ENCODE peak calls at places on chromosomes 13 and 19, in five cellular contexts. U is left ventricle myocardium inferior, G is progenitor cell of endocrine pancreas, Y is fibroblast of lung, F is A549. N is an unnamed sample.

GRCh38 chr19:14565765-14566711 is 5.8 kb downstream of the NDUFB7 start:
- DNase-seq in U (no peak), G (no peak), Y (no peak), F (no peak), N (no peak)

GRCh38 chr13:101916108-101916757 is 463.8 kb downstream of the ITGBL1 start:
- DNase-seq in U (peak), G (no peak), Y (peak), F (peak), N (peak)

GRCh38 chr13:31046711-31047279 is 114.3 kb downstream of the TEX26 start:
- DNase-seq in U (peak), G (no peak), Y (peak), F (no peak), N (no peak)

GRCh38 chr13:56659041-56659471 is 481.7 kb upstream of the PRR20A start:
- DNase-seq in U (no peak), G (no peak), Y (no peak), F (no peak), N (no peak)

GRCh38 chr19:1957562-1958248 is 16.7 kb downstream of the CSNK1G2 start:
- DNase-seq in U (no peak), G (no peak), Y (no peak), F (no peak), N (no peak)

GRCh38 chr13:56713656-56714055 is 427.1 kb upstream of the PRR20A start:
- DNase-seq in U (no peak), G (no peak), Y (no peak), F (no peak), N (no peak)

GRCh38 chr19:17358395-17358794 is 18.7 kb downstream of the PLVAP start:
- DNase-seq in U (no peak), G (no peak), Y (peak), F (peak), N (no peak)

GRCh38 chr13:28865312-28865711 is 45.2 kb downstream of the MTUS2 start:
- DNase-seq in U (no peak), G (no peak), Y (no peak), F (no peak), N (no peak)

GRCh38 chr13:60617863-60618733 is 221.1 kb downstream of the TDRD3 start:
- DNase-seq in U (no peak), G (no peak), Y (peak), F (peak), N (peak)

GRCh38 chr13:30027569-30028455 is 177.4 kb upstream of the UBL3 start:
- DNase-seq in U (no peak), G (no peak), Y (peak), F (no peak), N (no peak)

GRCh38 chr13:108220042-108220441 is 1.9 kb downstream of the ABHD13 start:
- DNase-seq in U (no peak), G (no peak), Y (no peak), F (no peak), N (no peak)

GRCh38 chr13:110815471-110816204 is 99.2 kb downstream of the ANKRD10 start:
- DNase-seq in U (no peak), G (no peak), Y (no peak), F (no peak), N (no peak)

GRCh38 chr19:29587059-29587458 is 19.0 kb upstream of the POP4 start:
- DNase-seq in U (no peak), G (no peak), Y (no peak), F (no peak), N (no peak)

GRCh38 chr19:34995551-34995950 is 4.6 kb upstream of the GRAMD1A start:
- DNase-seq in U (no peak), G (no peak), Y (no peak), F (peak), N (no peak)

GRCh38 chr13:20940083-20940482 is 37.5 kb upstream of the XPO4 start:
- DNase-seq in U (no peak), G (no peak), Y (peak), F (peak), N (no peak)

GRCh38 chr13:105737688-105738087 is 797.8 kb downstream of the EFNB2 start:
- DNase-seq in U (no peak), G (no peak), Y (no peak), F (no peak), N (no peak)

GRCh38 chr19:35045667-35046300 is 4.3 kb downstream of the HPN start:
- DNase-seq in U (no peak), G (no peak), Y (peak), F (peak), N (peak)

GRCh38 chr13:42364613-42365000 is 92.7 kb downstream of the AKAP11 start:
- DNase-seq in U (no peak), G (no peak), Y (no peak), F (peak), N (no peak)

GRCh38 chr13:113927661-113928581 is 46.0 kb downstream of the C13orf46 start:
- DNase-seq in U (peak), G (no peak), Y (peak), F (no peak), N (no peak)

GRCh38 chr19:5891938-5892771 is 11.4 kb downstream of the NDUFA11 start:
- DNase-seq in U (no peak), G (peak), Y (peak), F (peak), N (peak)

GRCh38 chr13:106178816-106179215 is 356.6 kb downstream of the EFNB2 start:
- DNase-seq in U (no peak), G (no peak), Y (no peak), F (no peak), N (no peak)

GRCh38 chr13:46961719-46962118 is 64.9 kb upstream of the HTR2A start:
- DNase-seq in U (no peak), G (no peak), Y (peak), F (no peak), N (no peak)

GRCh38 chr19:501646-502045 is 5.4 kb downstream of the MADCAM1 start:
- DNase-seq in U (no peak), G (no peak), Y (no peak), F (no peak), N (no peak)

GRCh38 chr13:102847272-102848234 is 1.7 kb downstream of the ERCC5 start:
- DNase-seq in U (no peak), G (no peak), Y (peak), F (peak), N (no peak)

GRCh38 chr19:41896581-41896942 is 13.6 kb downstream of the ARHGEF1 start:
- DNase-seq in U (no peak), G (no peak), Y (no peak), F (no peak), N (no peak)

GRCh38 chr13:27183561-27184147 is 12.0 kb upstream of the USP12 start:
- DNase-seq in U (no peak), G (no peak), Y (peak), F (peak), N (no peak)

DNA sequence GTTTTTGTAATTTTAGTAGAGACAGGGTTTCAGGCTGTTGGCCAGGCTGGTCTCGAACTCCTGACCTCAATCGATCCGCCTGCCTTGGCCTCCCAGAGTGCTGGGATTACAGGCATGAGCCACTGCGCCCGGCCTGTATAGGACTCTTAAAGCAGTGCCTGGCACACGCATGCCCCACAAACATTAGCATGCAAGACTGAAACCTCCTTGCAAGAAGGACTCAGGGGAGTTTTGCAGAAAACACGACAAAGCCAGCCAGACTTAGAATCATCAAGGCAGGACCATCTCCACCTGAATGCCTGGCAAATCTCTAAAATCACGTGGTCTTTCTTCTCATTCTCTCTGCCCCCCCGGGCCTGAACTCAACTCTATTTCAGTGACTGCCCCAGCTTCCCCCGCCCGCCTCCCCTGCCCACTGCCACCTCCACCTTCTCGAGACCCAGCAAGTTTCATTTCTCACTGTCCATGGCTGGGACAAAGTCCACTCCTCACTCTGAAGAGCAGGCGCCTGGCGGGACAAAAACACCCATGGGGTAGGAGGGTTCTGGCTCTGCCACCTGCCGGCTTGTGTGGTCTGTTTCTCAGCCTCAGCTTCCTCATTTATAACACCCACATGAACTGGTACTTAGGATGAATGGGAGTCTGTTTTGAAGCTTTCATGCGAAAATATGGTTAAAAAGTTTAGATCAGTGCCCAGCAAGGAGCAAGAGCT is 2.4 kb downstream of the TICAM1 start:
- DNase-seq in U (no peak), G (no peak), Y (no peak), F (no peak), N (no peak)
- TF ChIP-seq CTCF in U (no peak), G (no peak), Y (no peak), F (no peak), N (no peak)

DNA sequence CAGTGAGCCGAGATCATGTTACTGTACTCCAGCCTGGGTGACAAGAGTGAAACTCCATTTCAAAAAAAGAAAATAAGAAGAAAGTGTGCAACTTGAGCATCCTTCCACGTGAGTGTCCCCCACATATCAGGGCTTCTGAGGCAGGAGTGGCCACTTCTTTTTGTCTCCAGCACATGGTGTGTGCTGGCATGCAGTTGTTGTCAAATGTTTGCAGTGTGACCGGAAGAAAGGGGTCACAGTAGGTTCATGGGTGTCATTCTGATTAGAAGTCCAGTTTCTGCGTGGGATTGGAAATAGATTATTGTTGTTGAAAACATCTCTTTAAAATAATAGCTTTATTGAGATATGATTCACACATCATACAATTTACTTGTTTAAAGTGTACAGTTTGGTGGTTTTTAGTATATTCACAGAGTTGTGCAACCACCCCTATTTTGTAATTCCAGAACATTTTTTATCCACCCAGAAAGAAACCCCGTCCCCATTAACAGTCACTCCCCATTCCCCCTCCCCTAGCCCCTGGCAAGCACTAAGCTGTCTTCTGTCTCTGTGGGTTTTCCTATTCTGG is 2.2 kb downstream of the CRTC1 start:
- DNase-seq in U (no peak), G (no peak), Y (peak), F (no peak), N (no peak)
- TF ChIP-seq CTCF in U (no peak), G (no peak), Y (no peak), F (no peak), N (no peak)

GRCh38 chr13:80276371-80277289 is 64.3 kb downstream of the SPRY2 start:
- DNase-seq in U (no peak), G (no peak), Y (no peak), F (no peak), N (peak)
- TF ChIP-seq CTCF in U (peak), G (peak), Y (no peak), F (no peak), N (peak)

GRCh38 chr13:41017153-41017552 is 2.0 kb downstream of the ELF1 start:
- DNase-seq in U (no peak), G (no peak), Y (no peak), F (peak), N (no peak)

GRCh38 chr13:41018583-41018909 is 570 bp downstream of the ELF1 start:
- DNase-seq in U (no peak), G (no peak), Y (no peak), F (no peak), N (no peak)

GRCh38 chr13:41019027-41019487 is at the start of gene ELF1:
- DNase-seq in U (no peak), G (no peak), Y (peak), F (peak), N (no peak)

GRCh38 chr13:41017744-41018582 is 1.2 kb downstream of the ELF1 start:
- DNase-seq in U (no peak), G (no peak), Y (no peak), F (peak), N (no peak)

DNA sequence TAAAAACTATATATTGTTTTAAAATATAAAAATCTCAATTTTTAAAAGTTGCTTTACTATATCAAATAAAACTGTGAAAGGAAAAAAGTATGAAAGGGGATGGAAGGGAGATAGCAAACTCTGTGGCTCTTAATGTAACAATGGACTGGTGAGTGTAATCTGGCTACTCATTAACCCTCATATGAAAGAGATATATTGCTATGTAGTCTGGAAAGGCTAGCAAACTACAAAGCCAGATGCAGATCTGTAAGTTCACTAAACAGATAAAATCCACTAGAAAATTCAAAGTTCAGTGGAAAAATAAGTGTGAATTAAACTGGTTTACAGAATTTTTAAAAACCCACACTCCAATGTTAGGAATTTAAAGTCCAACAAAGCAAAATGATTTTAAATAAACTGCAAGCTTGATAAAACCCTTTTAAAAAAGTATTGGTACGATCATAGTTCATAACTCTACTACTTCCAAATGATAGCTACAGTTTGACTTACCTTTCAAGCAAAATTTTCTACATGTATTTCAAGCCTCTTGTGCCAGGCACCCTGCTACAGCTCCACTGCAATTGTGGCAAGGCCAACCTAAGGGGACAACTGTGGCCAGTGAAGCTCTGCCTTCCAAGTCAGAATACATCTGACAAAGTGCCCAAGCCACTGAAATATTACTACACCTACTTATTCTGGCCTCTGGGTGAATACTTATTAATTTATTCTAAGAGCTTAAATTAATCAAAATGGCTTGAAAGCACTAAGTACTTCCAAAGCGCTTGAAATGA is 647 bp upstream of the ELF1 start:
- DNase-seq in U (no peak), G (no peak), Y (no peak), F (no peak), N (no peak)
- TF ChIP-seq CTCF in U (no peak), G (no peak), Y (no peak), F (no peak), N (no peak)

N was measured in endothelial cell.